ENCODE peak calls at places on chromosomes 5 and 9, in six cellular contexts. One of them, this sample, is unnamed.

GRCh38 chr5:92749943-92750342 is 831.1 kb downstream of the NR2F1-AS1 start:
- DNase-seq in mesenchymal stem cell: peak
- DNase-seq in aorta: no peak
- DNase-seq in lower lobe of right lung: no peak
- DNase-seq in fibroblast of the aortic adventitia: peak
- DNase-seq in AG09319: no peak
- DNase-seq in this sample: no peak

GRCh38 chr5:15737882-15738677 is 238.1 kb downstream of the FBXL7 start:
- DNase-seq in mesenchymal stem cell: no peak
- DNase-seq in aorta: no peak
- DNase-seq in lower lobe of right lung: no peak
- DNase-seq in fibroblast of the aortic adventitia: peak
- DNase-seq in AG09319: no peak
- DNase-seq in this sample: no peak

GRCh38 chr5:153151558-153151957 is 338.9 kb upstream of the GRIA1 start:
- DNase-seq in mesenchymal stem cell: no peak
- DNase-seq in aorta: no peak
- DNase-seq in lower lobe of right lung: no peak
- DNase-seq in fibroblast of the aortic adventitia: no peak
- DNase-seq in AG09319: no peak
- DNase-seq in this sample: no peak

GRCh38 chr5:31194892-31195291 is 1.4 kb downstream of the CDH6 start:
- DNase-seq in mesenchymal stem cell: no peak
- DNase-seq in aorta: no peak
- DNase-seq in lower lobe of right lung: no peak
- DNase-seq in fibroblast of the aortic adventitia: no peak
- DNase-seq in AG09319: no peak
- DNase-seq in this sample: no peak

GRCh38 chr9:13607746-13608445 is 328.4 kb upstream of the MPDZ start:
- DNase-seq in mesenchymal stem cell: peak
- DNase-seq in aorta: no peak
- DNase-seq in lower lobe of right lung: no peak
- DNase-seq in fibroblast of the aortic adventitia: peak
- DNase-seq in AG09319: no peak
- DNase-seq in this sample: no peak

GRCh38 chr5:83209963-83210362 is 132.6 kb downstream of the XRCC4 start:
- DNase-seq in mesenchymal stem cell: no peak
- DNase-seq in aorta: no peak
- DNase-seq in lower lobe of right lung: no peak
- DNase-seq in fibroblast of the aortic adventitia: no peak
- DNase-seq in AG09319: no peak
- DNase-seq in this sample: no peak

GRCh38 chr9:15834541-15834940 is 281.7 kb downstream of the CCDC171 start:
- DNase-seq in mesenchymal stem cell: peak
- DNase-seq in aorta: no peak
- DNase-seq in lower lobe of right lung: no peak
- DNase-seq in fibroblast of the aortic adventitia: peak
- DNase-seq in AG09319: no peak
- DNase-seq in this sample: no peak

GRCh38 chr5:39520232-39520572 is 95.4 kb upstream of the DAB2 start:
- DNase-seq in mesenchymal stem cell: peak
- DNase-seq in aorta: no peak
- DNase-seq in lower lobe of right lung: no peak
- DNase-seq in fibroblast of the aortic adventitia: peak
- DNase-seq in AG09319: peak
- DNase-seq in this sample: no peak

GRCh38 chr5:128258387-128258786 is 174.8 kb downstream of the SLC12A2 start:
- DNase-seq in mesenchymal stem cell: no peak
- DNase-seq in aorta: no peak
- DNase-seq in lower lobe of right lung: no peak
- DNase-seq in fibroblast of the aortic adventitia: no peak
- DNase-seq in AG09319: no peak
- DNase-seq in this sample: no peak

GRCh38 chr9:95801797-95802196 is 73.7 kb upstream of the ERCC6L2 start:
- DNase-seq in mesenchymal stem cell: no peak
- DNase-seq in aorta: no peak
- DNase-seq in lower lobe of right lung: no peak
- DNase-seq in fibroblast of the aortic adventitia: no peak
- DNase-seq in AG09319: no peak
- DNase-seq in this sample: no peak

GRCh38 chr9:100884518-100884917 is 144.0 kb upstream of the PLPPR1 start:
- DNase-seq in mesenchymal stem cell: no peak
- DNase-seq in aorta: no peak
- DNase-seq in lower lobe of right lung: no peak
- DNase-seq in fibroblast of the aortic adventitia: no peak
- DNase-seq in AG09319: no peak
- DNase-seq in this sample: no peak

GRCh38 chr9:14554866-14555265 is 138.4 kb downstream of the ZDHHC21 start:
- DNase-seq in mesenchymal stem cell: peak
- DNase-seq in aorta: no peak
- DNase-seq in lower lobe of right lung: no peak
- DNase-seq in fibroblast of the aortic adventitia: peak
- DNase-seq in AG09319: no peak
- DNase-seq in this sample: no peak

GRCh38 chr9:69176446-69177135 is 2.5 kb downstream of the TJP2 start:
- DNase-seq in mesenchymal stem cell: no peak
- DNase-seq in aorta: no peak
- DNase-seq in lower lobe of right lung: no peak
- DNase-seq in fibroblast of the aortic adventitia: no peak
- DNase-seq in AG09319: no peak
- DNase-seq in this sample: no peak

GRCh38 chr5:169290895-169291294 is 10.0 kb downstream of the SLIT3 start:
- DNase-seq in mesenchymal stem cell: no peak
- DNase-seq in aorta: no peak
- DNase-seq in lower lobe of right lung: no peak
- DNase-seq in fibroblast of the aortic adventitia: no peak
- DNase-seq in AG09319: no peak
- DNase-seq in this sample: no peak

GRCh38 chr5:74009502-74009901 is 383.5 kb downstream of the ARHGEF28 start:
- DNase-seq in mesenchymal stem cell: peak
- DNase-seq in aorta: no peak
- DNase-seq in lower lobe of right lung: no peak
- DNase-seq in fibroblast of the aortic adventitia: no peak
- DNase-seq in AG09319: no peak
- DNase-seq in this sample: no peak

GRCh38 chr9:91711755-91712591 is 238.1 kb downstream of the ROR2 start:
- DNase-seq in mesenchymal stem cell: peak
- DNase-seq in aorta: peak
- DNase-seq in lower lobe of right lung: peak
- DNase-seq in fibroblast of the aortic adventitia: no peak
- DNase-seq in AG09319: no peak
- DNase-seq in this sample: no peak

GRCh38 chr9:114339130-114339908 is 9.7 kb downstream of the ORM2 start:
- DNase-seq in mesenchymal stem cell: peak
- DNase-seq in aorta: peak
- DNase-seq in lower lobe of right lung: peak
- DNase-seq in fibroblast of the aortic adventitia: peak
- DNase-seq in AG09319: no peak
- DNase-seq in this sample: no peak

GRCh38 chr9:111857555-111858211 is 38.9 kb upstream of the UGCG start:
- DNase-seq in mesenchymal stem cell: no peak
- DNase-seq in aorta: no peak
- DNase-seq in lower lobe of right lung: no peak
- DNase-seq in fibroblast of the aortic adventitia: no peak
- DNase-seq in AG09319: no peak
- DNase-seq in this sample: no peak

GRCh38 chr5:179820483-179821297 is at the start of gene SQSTM1:
- DNase-seq in mesenchymal stem cell: peak
- DNase-seq in aorta: peak
- DNase-seq in lower lobe of right lung: peak
- DNase-seq in fibroblast of the aortic adventitia: peak
- DNase-seq in AG09319: peak
- DNase-seq in this sample: peak

GRCh38 chr9:117763314-117763713 is 59.1 kb downstream of the TLR4 start:
- DNase-seq in mesenchymal stem cell: peak
- DNase-seq in aorta: no peak
- DNase-seq in lower lobe of right lung: no peak
- DNase-seq in fibroblast of the aortic adventitia: peak
- DNase-seq in AG09319: no peak
- DNase-seq in this sample: no peak

GRCh38 chr9:125534934-125535701 is 171.9 kb downstream of the MAPKAP1 start:
- DNase-seq in mesenchymal stem cell: no peak
- DNase-seq in aorta: no peak
- DNase-seq in lower lobe of right lung: no peak
- DNase-seq in fibroblast of the aortic adventitia: no peak
- DNase-seq in AG09319: no peak
- DNase-seq in this sample: no peak

GRCh38 chr5:151132959-151133358 is 24.6 kb downstream of the ANXA6 start:
- DNase-seq in mesenchymal stem cell: no peak
- DNase-seq in aorta: peak
- DNase-seq in lower lobe of right lung: no peak
- DNase-seq in fibroblast of the aortic adventitia: no peak
- DNase-seq in AG09319: no peak
- DNase-seq in this sample: no peak

GRCh38 chr5:56429110-56429561 is 196.0 kb upstream of the ANKRD55 start:
- DNase-seq in mesenchymal stem cell: peak
- DNase-seq in aorta: no peak
- DNase-seq in lower lobe of right lung: no peak
- DNase-seq in fibroblast of the aortic adventitia: no peak
- DNase-seq in AG09319: no peak
- DNase-seq in this sample: no peak

This sample was measured in C1 segment of cervical spinal cord.